ENCODE peak calls at places on chromosomes 16 and 17, in ten cellular contexts. B, N, V, Y, S, I, G, X, Q and W are unnamed samples.

GRCh38 chr16:89102035-89102776 is 8.6 kb downstream of the ACSF3 start:
- DNase-seq in G (no peak), Y (no peak), Q (no peak), V (peak; percentile 49), S (no peak), N (no peak), I (no peak), X (no peak), B (no peak), W (no peak)

GRCh38 chr17:75004371-75004770 is 8.1 kb upstream of the MRPL58 start:
- DNase-seq in G (no peak), X (no peak), B (no peak), Y (no peak), I (no peak), Q (no peak), N (no peak), V (no peak), S (no peak), W (no peak)

GRCh38 chr16:24846548-24847357 is 990 bp downstream of the SLC5A11 start:
- DNase-seq in S (peak; percentile 77), X (no peak), G (no peak), N (no peak), I (no peak), B (no peak), V (no peak), Y (no peak), Q (no peak), W (no peak)

GRCh38 chr17:58268326-58268725 is 12.4 kb downstream of the MPO start:
- DNase-seq in Q (no peak), X (no peak), I (no peak), Y (no peak), S (no peak), B (no peak), N (no peak), G (no peak), V (no peak), W (peak; percentile 70)

GRCh38 chr16:9047689-9048301 is 43.6 kb upstream of the HAPSTR1 start:
- DNase-seq in B (no peak), Q (peak; percentile 80), X (peak; percentile 66), S (peak; percentile 98), G (peak; percentile 6), I (peak; percentile 94), Y (peak; percentile 76), V (peak; percentile 83), N (peak; percentile 98), W (peak; percentile 70)

GRCh38 chr17:29723283-29724047 is 100.8 kb upstream of the CORO6 start:
- DNase-seq in V (no peak), I (no peak), X (no peak), G (no peak), B (no peak), Y (no peak), Q (no peak), S (no peak), N (no peak), W (peak; percentile 52)

GRCh38 chr17:51995797-51996403 is 162.6 kb downstream of the CA10 start:
- DNase-seq in G (no peak), X (no peak), Q (no peak), S (no peak), I (no peak), N (no peak), B (no peak), Y (no peak), V (no peak), W (no peak)

GRCh38 chr16:12098429-12099310 is 122.1 kb downstream of the SNX29 start:
- DNase-seq in B (no peak), G (no peak), X (no peak), V (no peak), Y (no peak), S (no peak), Q (no peak), N (no peak), I (no peak), W (no peak)

GRCh38 chr16:1054660-1055556 is 17.6 kb upstream of the SSTR5 start:
- DNase-seq in Q (no peak), N (peak; percentile 18), I (no peak), Y (peak; percentile 72), G (peak; percentile 24), X (peak; percentile 35), B (no peak), V (peak; percentile 84), S (no peak), W (no peak)

GRCh38 chr16:50606431-50607050 is 58.3 kb downstream of the NKD1 start:
- DNase-seq in B (no peak), Q (no peak), V (no peak), G (no peak), S (no peak), I (no peak), Y (no peak), N (no peak), X (no peak), W (no peak)

GRCh38 chr16:56183266-56183665 is 8.0 kb upstream of the GNAO1 start:
- DNase-seq in I (no peak), Y (no peak), N (no peak), Q (no peak), X (no peak), S (no peak), B (no peak), G (no peak), V (no peak), W (no peak)

GRCh38 chr17:12680407-12680897 is 14.8 kb downstream of the MYOCD start:
- DNase-seq in B (no peak), Q (no peak), G (no peak), Y (no peak), N (no peak), X (no peak), V (no peak), S (no peak), I (no peak), W (no peak)

GRCh38 chr17:65634533-65634932 is 73.1 kb upstream of the AXIN2 start:
- DNase-seq in N (no peak), Y (no peak), Q (no peak), X (peak; percentile 43), G (no peak), S (no peak), V (no peak), I (no peak), B (no peak), W (no peak)

DNA sequence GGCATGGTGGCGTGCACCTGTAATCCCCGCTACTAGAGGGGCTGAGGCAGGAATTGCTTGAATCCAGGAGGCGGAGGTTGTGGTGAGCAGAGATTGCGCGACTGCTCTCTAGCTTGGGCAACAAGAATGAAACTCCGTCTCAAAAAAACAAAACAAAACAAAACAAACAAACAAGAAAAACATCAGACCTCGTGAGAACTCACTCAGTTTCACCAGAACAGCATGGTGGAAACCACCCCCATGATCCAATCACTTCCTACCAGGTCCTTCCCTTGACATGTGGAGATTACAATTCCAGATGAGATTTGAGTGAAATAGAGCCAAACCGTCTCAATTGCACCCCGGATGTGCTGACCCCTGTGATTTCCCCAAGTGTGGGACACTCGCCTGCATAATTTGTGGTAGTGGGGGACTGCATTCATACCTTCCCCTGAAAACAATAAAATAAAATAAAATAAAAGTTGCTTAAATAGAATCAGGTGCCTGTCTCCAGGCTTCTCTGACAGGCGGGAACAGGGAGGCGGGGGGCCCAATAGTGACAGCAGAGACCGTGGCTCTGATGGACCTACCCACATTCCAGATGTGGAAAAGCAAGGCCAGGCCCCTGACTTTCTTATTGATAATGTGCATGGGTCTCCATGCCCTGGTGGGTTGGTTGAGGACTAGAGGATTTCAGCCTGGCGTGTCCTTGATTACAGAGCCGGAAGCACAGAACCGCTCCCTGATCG is 13.1 kb downstream of the ZSCAN10 start:
- DNase-seq in V (no peak), Q (no peak), Y (no peak), B (no peak), X (no peak), S (no peak), N (no peak), I (peak; percentile 37), G (no peak), W (no peak)
- H3K27ac ChIP-seq in V (no peak overlapping the region), Q (no peak overlapping the region), Y (no peak overlapping the region), B (peak overlapping the region; percentile 37), X (no peak overlapping the region), S (no peak overlapping the region), N (no peak overlapping the region), I (no peak overlapping the region), G (no peak overlapping the region), W (no peak overlapping the region)

DNA sequence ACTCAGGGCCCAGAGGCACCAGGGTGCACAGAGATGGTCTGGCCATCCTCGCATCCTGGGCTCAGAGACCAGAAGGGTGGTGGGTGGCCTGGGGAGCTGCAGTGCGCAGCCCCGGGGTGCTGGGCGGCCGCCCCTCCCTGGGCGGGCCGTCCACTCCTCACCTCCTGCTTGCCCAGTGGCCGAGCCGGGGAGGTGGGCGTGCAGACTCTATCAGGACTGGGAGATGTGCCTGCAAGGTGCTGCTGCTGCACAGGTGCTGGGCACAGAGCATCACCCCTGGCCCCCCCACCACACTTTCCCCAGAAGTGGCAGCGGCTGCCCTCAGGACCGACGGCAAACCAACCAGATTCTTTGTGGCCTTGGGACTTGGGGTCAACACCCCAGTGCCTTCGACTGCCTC is at the start of gene SCN4A:
- DNase-seq in I (no peak), V (no peak), S (no peak), N (no peak), Q (no peak), G (no peak), B (no peak), X (no peak), Y (no peak), W (no peak)
- H3K27ac ChIP-seq in I (peak within 1 kb of the TSS; percentile 61), V (no peak within 1 kb of the TSS), S (no peak within 1 kb of the TSS), N (no peak within 1 kb of the TSS), Q (no peak within 1 kb of the TSS), G (no peak within 1 kb of the TSS), B (no peak within 1 kb of the TSS), X (no peak within 1 kb of the TSS), Y (no peak within 1 kb of the TSS), W (no peak within 1 kb of the TSS)

GRCh38 chr17:63436523-63437110 is 9.5 kb downstream of the CYB561 start:
- DNase-seq in I (no peak), Q (no peak), B (no peak), Y (peak; percentile 75), V (peak; percentile 83), X (no peak), G (no peak), S (no peak), N (no peak), W (no peak)

GRCh38 chr17:63433746-63434591 is 12.1 kb downstream of the CYB561 start:
- DNase-seq in B (no peak), V (no peak), G (no peak), S (peak; percentile 97), I (no peak), Y (peak; percentile 67), Q (peak; percentile 85), X (peak; percentile 56), N (peak; percentile 82), W (no peak)

GRCh38 chr17:63434951-63435571 is 11.0 kb downstream of the CYB561 start:
- DNase-seq in X (peak; percentile 91), S (no peak), Q (peak; percentile 50), I (peak; percentile 87), G (peak; percentile 11), B (no peak), Y (peak; percentile 93), N (no peak), V (peak; percentile 71), W (peak; percentile 18)

GRCh38 chr17:63437287-63438091 is 8.6 kb downstream of the CYB561 start:
- DNase-seq in N (no peak), Y (peak; percentile 75), X (no peak), S (no peak), I (peak; percentile 42), B (no peak), V (no peak), G (no peak), Q (no peak), W (no peak)

GRCh38 chr17:63435681-63436522 is 10.2 kb downstream of the CYB561 start:
- DNase-seq in Y (peak; percentile 72), B (no peak), N (no peak), X (peak; percentile 71), I (no peak), Q (no peak), G (no peak), S (no peak), V (peak; percentile 89), W (no peak)
- H3K27ac ChIP-seq in Y (peak overlapping the region; percentile 77), B (no peak overlapping the region), N (no peak overlapping the region), X (peak overlapping the region; percentile 72), I (peak overlapping the region; percentile 74), Q (no peak overlapping the region), G (no peak overlapping the region), S (peak overlapping the region; percentile 69), V (no peak overlapping the region), W (no peak overlapping the region)

GRCh38 chr17:42315402-42316156 is 27.3 kb downstream of the STAT5A start:
- DNase-seq in B (no peak), N (no peak), G (no peak), V (no peak), Y (no peak), I (no peak), X (no peak), Q (no peak), S (no peak), W (no peak)
- H3K27ac ChIP-seq in B (peak overlapping the region; percentile 69), N (no peak overlapping the region), G (peak overlapping the region; percentile 28), V (no peak overlapping the region), Y (no peak overlapping the region), I (no peak overlapping the region), X (no peak overlapping the region), Q (no peak overlapping the region), S (no peak overlapping the region), W (no peak overlapping the region)